ENCODE peak calls at places on chromosomes 12 and 14, in five cellular contexts. D is retinal pigment epithelial cell, G is NCI-H748 treated with DMSO at 0.1 percent for 48 hours, X is amniotic stem cell, Q is nucleus accumbens. Z is an unnamed sample.

GRCh38 chr14:106069786-106070185 is 543.4 kb downstream of the TMEM121 start:
- DNase-seq in Q (no peak), X (no peak), D (no peak), G (no peak), Z (no peak)

GRCh38 chr12:77382096-77382742 is 316.9 kb upstream of the E2F7 start:
- DNase-seq in G (no peak), Q (no peak), D (no peak), X (no peak), Z (no peak)

GRCh38 chr14:67704484-67705089 is 2.9 kb downstream of the RDH12 start:
- DNase-seq in X (peak; percentile 24), Q (no peak), D (peak; percentile 17), G (peak; percentile 71), Z (no peak)

GRCh38 chr12:106276032-106276728 is 26.4 kb upstream of the TCP11L2 start:
- DNase-seq in X (no peak), Q (no peak), D (no peak), G (no peak), Z (no peak)

GRCh38 chr12:12039897-12040296 is 30.8 kb upstream of the BCL2L14 start:
- DNase-seq in G (no peak), D (no peak), X (no peak), Q (no peak), Z (no peak)

GRCh38 chr14:22549981-22550670 is 38.9 kb downstream of the DAD1 start:
- DNase-seq in Q (no peak), G (no peak), X (no peak), D (no peak), Z (no peak)

GRCh38 chr12:15996254-15996653 is 85.1 kb downstream of the DERA start:
- DNase-seq in Q (no peak), X (no peak), D (no peak), G (no peak), Z (no peak)

GRCh38 chr12:109738878-109739665 is 25.4 kb downstream of the FAM222A start:
- DNase-seq in Q (no peak), G (no peak), D (no peak), X (no peak), Z (no peak)

GRCh38 chr14:73714656-73715081 is 485 bp upstream of the PNMA1 start:
- DNase-seq in D (no peak), G (peak; percentile 84), X (no peak), Q (no peak), Z (no peak)

GRCh38 chr12:107491856-107492255 is 193.7 kb upstream of the PWP1 start:
- DNase-seq in G (no peak), X (no peak), Q (no peak), D (no peak), Z (no peak)

GRCh38 chr12:123979566-123979965 is 6.6 kb downstream of the ZNF664 start:
- DNase-seq in Q (no peak), D (no peak), G (no peak), X (no peak), Z (no peak)

GRCh38 chr12:11821386-11821785 is 171.9 kb downstream of the ETV6 start:
- DNase-seq in X (no peak), Q (no peak), G (no peak), D (no peak), Z (no peak)

GRCh38 chr12:48682927-48683326 is 889 bp upstream of the KANSL2 start:
- DNase-seq in X (no peak), Q (no peak), D (no peak), G (no peak), Z (no peak)

GRCh38 chr12:121005346-121005815 is 10.9 kb downstream of the C12orf43 start:
- DNase-seq in D (no peak), G (peak; percentile 11), Q (no peak), X (no peak), Z (no peak)

GRCh38 chr14:41641690-41642089 is 35.0 kb downstream of the LRFN5 start:
- DNase-seq in X (no peak), G (no peak), Q (no peak), D (no peak), Z (no peak)

GRCh38 chr14:82766128-82766527 is 1232.5 kb upstream of the SEL1L start:
- DNase-seq in G (no peak), X (no peak), Q (no peak), D (no peak), Z (no peak)

GRCh38 chr12:13342971-13343370 is 146.4 kb downstream of the EMP1 start:
- DNase-seq in Q (no peak), D (no peak), X (no peak), G (no peak), Z (no peak)

GRCh38 chr14:59482471-59483331 is 1.5 kb downstream of the L3HYPDH start:
- DNase-seq in Q (no peak), G (no peak), D (peak; percentile 66), X (peak; percentile 81), Z (peak; percentile 66)

GRCh38 chr12:54358620-54358944 is 5.7 kb downstream of the GPR84 start:
- DNase-seq in Q (no peak), X (no peak), G (no peak), D (no peak), Z (no peak)

GRCh38 chr14:97266653-97267052 is 469.5 kb downstream of the VRK1 start:
- DNase-seq in Q (no peak), D (peak; percentile 61), X (no peak), G (no peak), Z (peak; percentile 13)

GRCh38 chr12:68641138-68641537 is 30.4 kb downstream of the RAP1B start:
- DNase-seq in D (no peak), Q (no peak), G (no peak), X (no peak), Z (no peak)

GRCh38 chr14:105227346-105227745 is 21.0 kb upstream of the BTBD6 start:
- DNase-seq in D (no peak), X (no peak), Q (no peak), G (no peak), Z (no peak)

GRCh38 chr14:38255673-38256357 is at the start of gene CLEC14A:
- DNase-seq in D (no peak), Q (no peak), X (no peak), G (no peak), Z (no peak)

GRCh38 chr14:70898346-70898745 is 8.9 kb upstream of the PCNX1 start:
- DNase-seq in Q (no peak), G (no peak), X (no peak), D (no peak), Z (no peak)

GRCh38 chr14:31297112-31297511 is 89.5 kb upstream of the HECTD1 start:
- DNase-seq in Q (no peak), D (no peak), G (no peak), X (no peak), Z (no peak)

GRCh38 chr12:47223848-47224213 is 144.1 kb upstream of the AMIGO2 start:
- DNase-seq in D (no peak), G (no peak), X (no peak), Q (no peak), Z (no peak)

GRCh38 chr14:105884808-105885281 is 358.5 kb downstream of the TMEM121 start:
- DNase-seq in X (no peak), Q (no peak), D (no peak), G (no peak), Z (no peak)

GRCh38 chr14:65650843-65651242 is 238.3 kb downstream of the FUT8 start:
- DNase-seq in D (no peak), G (peak; percentile 68), Q (no peak), X (no peak), Z (no peak)